ENCODE peak calls at places on chromosomes 13 and 19, in ten cellular contexts. Q, A, E, V, C, U, I, D, F and K are unnamed samples.

GRCh38 chr13:64525687-64526086 is 2704.4 kb downstream of the PCDH9 start:
- DNase-seq in V (no peak), A (no peak), Q (no peak), F (no peak), E (no peak), I (no peak), D (no peak), U (no peak), C (no peak), K (no peak)

GRCh38 chr13:51328488-51328887 is 11.0 kb upstream of the SERPINE3 start:
- DNase-seq in A (no peak), I (no peak), V (no peak), E (no peak), C (no peak), F (no peak), D (no peak), U (no peak), Q (no peak), K (no peak)

GRCh38 chr19:52638601-52639000 is 446 bp upstream of the ZNF83 start:
- DNase-seq in E (no peak), V (no peak), C (no peak), Q (no peak), A (no peak), U (no peak), D (no peak), I (no peak), F (no peak), K (no peak)

GRCh38 chr13:58619396-58620113 is 988.0 kb downstream of the PCDH17 start:
- DNase-seq in D (no peak), C (no peak), F (no peak), U (no peak), E (no peak), V (no peak), Q (no peak), I (no peak), A (no peak), K (no peak)

GRCh38 chr19:49119411-49120324 is at the start of gene PPFIA3:
- DNase-seq in D (peak), E (peak), A (peak), U (peak), V (no peak), C (no peak), I (peak), Q (peak), F (no peak), K (peak)

GRCh38 chr13:27276188-27276587 is 5.6 kb downstream of the RASL11A start:
- DNase-seq in U (peak), D (peak), E (peak), I (no peak), Q (no peak), F (no peak), V (no peak), C (no peak), A (no peak), K (peak)

GRCh38 chr13:59680429-59681024 is 483.2 kb downstream of the DIAPH3 start:
- DNase-seq in A (peak), C (no peak), F (no peak), Q (no peak), I (peak), E (peak), D (peak), V (no peak), U (peak), K (peak)

GRCh38 chr13:100773923-100774641 is 99.5 kb upstream of the TMTC4 start:
- DNase-seq in Q (no peak), C (no peak), D (no peak), U (no peak), E (no peak), A (no peak), F (no peak), I (no peak), V (no peak), K (no peak)

GRCh38 chr13:24610956-24611355 is 69.3 kb upstream of the ATP12A start:
- DNase-seq in F (no peak), E (no peak), C (no peak), Q (no peak), U (no peak), A (no peak), I (no peak), V (no peak), D (no peak), K (no peak)

GRCh38 chr19:13579388-13580060 is 73.2 kb upstream of the CACNA1A start:
- DNase-seq in C (no peak), Q (no peak), D (no peak), E (no peak), I (peak), A (no peak), V (no peak), U (peak), F (no peak), K (peak)

GRCh38 chr13:113448885-113449692 is 4.2 kb downstream of the ADPRHL1 start:
- DNase-seq in I (peak), Q (peak), A (no peak), U (peak), E (no peak), C (peak), V (no peak), F (peak), D (no peak), K (peak)

GRCh38 chr13:73076013-73076412 is 17.2 kb downstream of the KLF5 start:
- DNase-seq in U (no peak), F (no peak), Q (no peak), C (no peak), A (no peak), D (no peak), V (no peak), E (no peak), I (no peak), K (no peak)

GRCh38 chr19:29873024-29873800 is 61.4 kb downstream of the CCNE1 start:
- DNase-seq in Q (peak), V (no peak), D (peak), U (no peak), C (peak), A (peak), I (peak), F (peak), E (no peak), K (peak)
- H3K4me3 ChIP-seq in Q (peak), V (peak), D (peak), U (peak), C (peak), A (peak), I (peak), F (peak), E (peak), K (peak)

GRCh38 chr13:111065698-111066097 is 49.4 kb upstream of the ARHGEF7 start:
- DNase-seq in C (no peak), F (no peak), Q (no peak), E (no peak), D (no peak), U (no peak), I (no peak), V (no peak), A (no peak), K (no peak)

GRCh38 chr13:111062305-111062704 is 52.8 kb upstream of the ARHGEF7 start:
- DNase-seq in Q (no peak), A (no peak), C (no peak), I (no peak), V (no peak), D (no peak), U (no peak), E (no peak), F (no peak), K (no peak)

GRCh38 chr13:111066544-111066943 is 48.6 kb upstream of the ARHGEF7 start:
- DNase-seq in D (no peak), F (no peak), A (no peak), C (no peak), U (no peak), I (no peak), V (no peak), Q (no peak), E (no peak), K (no peak)

GRCh38 chr13:111064661-111065060 is 50.4 kb upstream of the ARHGEF7 start:
- DNase-seq in E (no peak), C (no peak), A (no peak), V (no peak), I (no peak), F (no peak), D (no peak), Q (no peak), U (no peak), K (no peak)

DNA sequence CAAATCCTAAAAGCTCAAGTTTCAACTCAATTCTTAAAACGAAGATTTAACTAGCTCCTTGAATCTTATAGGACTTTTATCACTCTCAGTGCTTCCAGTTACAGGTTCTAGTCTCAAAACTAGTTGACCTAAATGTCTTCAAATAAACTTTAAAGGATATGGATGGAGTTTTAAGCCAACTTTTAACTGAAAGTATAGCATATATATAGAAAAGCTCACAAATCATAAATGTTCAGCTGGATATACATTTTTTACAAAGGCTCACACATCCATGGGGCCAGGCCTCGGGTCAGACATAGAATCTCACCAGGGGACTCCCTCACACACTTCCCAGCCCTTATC is 47.1 kb upstream of the ARHGEF7 start:
- DNase-seq in D (no peak), Q (no peak), E (no peak), A (no peak), I (no peak), U (no peak), V (no peak), F (no peak), C (no peak), K (no peak)
- TF ChIP-seq CTCF in D (no peak), Q (no peak), E (no peak), A (no peak), I (no peak), U (no peak), V (no peak), F (no peak), C (no peak), K (no peak)

GRCh38 chr13:35833571-35834305 is 297.4 kb downstream of the DCLK1 start:
- DNase-seq in A (no peak), E (no peak), F (no peak), V (no peak), D (no peak), U (no peak), C (no peak), I (no peak), Q (no peak), K (no peak)

GRCh38 chr13:35838356-35838755 is 292.8 kb downstream of the DCLK1 start:
- DNase-seq in F (no peak), E (no peak), A (no peak), V (no peak), U (peak), Q (no peak), D (peak), I (peak), C (no peak), K (peak)

GRCh38 chr13:35839746-35840273 is 291.4 kb downstream of the DCLK1 start:
- DNase-seq in C (no peak), E (no peak), A (no peak), V (no peak), I (no peak), Q (no peak), F (no peak), D (no peak), U (no peak), K (no peak)

GRCh38 chr13:35833031-35833430 is 298.2 kb downstream of the DCLK1 start:
- DNase-seq in U (no peak), A (no peak), F (no peak), Q (no peak), C (no peak), E (no peak), V (no peak), I (no peak), D (no peak), K (no peak)

DNA sequence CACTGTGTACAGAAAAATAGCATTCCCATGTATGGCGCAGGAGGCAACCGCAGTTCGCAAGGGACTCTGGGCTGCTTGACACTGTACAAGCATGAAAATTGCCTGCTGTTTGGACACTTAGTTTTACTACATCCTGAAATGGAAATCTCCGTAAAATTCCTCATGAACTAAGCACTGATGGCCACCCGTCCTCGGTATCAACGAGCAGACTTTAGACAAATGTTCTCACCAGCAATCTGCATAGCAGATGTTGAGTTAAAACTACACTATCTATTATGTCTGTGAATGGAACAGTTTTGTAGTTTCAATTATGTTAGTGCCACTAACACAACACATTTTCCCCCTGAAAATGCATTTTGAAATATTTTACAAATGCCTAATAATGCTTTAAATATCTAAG is 294.7 kb downstream of the DCLK1 start:
- DNase-seq in F (no peak), I (no peak), A (no peak), C (no peak), Q (no peak), D (no peak), U (no peak), V (no peak), E (no peak), K (no peak)
- H3K4me3 ChIP-seq in F (no peak), I (no peak), A (no peak), C (no peak), Q (no peak), D (no peak), U (no peak), V (no peak), E (no peak), K (no peak)

GRCh38 chr19:17678836-17679235 is 9.3 kb downstream of the UNC13A start:
- DNase-seq in U (no peak), C (no peak), E (no peak), F (no peak), Q (no peak), A (no peak), D (no peak), I (no peak), V (no peak), K (no peak)
- TF ChIP-seq CTCF in U (no peak), C (no peak), E (no peak), F (no peak), Q (no peak), A (no peak), D (no peak), I (no peak), V (no peak), K (no peak)

GRCh38 chr19:2624537-2625091 is 77.9 kb downstream of the GNG7 start:
- DNase-seq in E (no peak), F (peak), A (peak), Q (no peak), D (no peak), I (no peak), U (no peak), C (peak), V (no peak), K (no peak)
- H3K4me3 ChIP-seq in E (no peak), F (no peak), A (no peak), Q (no peak), D (no peak), I (no peak), U (no peak), C (no peak), V (no peak), K (no peak)